ENCODE peak calls at places on chromosomes 2 and 18, in eight cellular contexts. D is uterus, M is PC-9, J is neural progenitor cell, L is GM23338, V is astrocyte, R is SJSA1, X is ovary. Q is an unnamed sample. For H3K4me1 and H3K27me3, the result is how much of the 10 kb centered on the place peaks cover.

GRCh38 chr18:71431171-71431570 is 1113.0 kb downstream of the CBLN2 start:
- DNase-seq in D (no peak), M (no peak), J (no peak), L (no peak), V (no peak), R (no peak), X (no peak), Q (no peak)

GRCh38 chr2:101007415-101008345 is 5.6 kb downstream of the RPL31 start:
- DNase-seq in D (no peak), M (no peak), J (no peak), L (peak), V (no peak), R (no peak), X (no peak), Q (no peak)

GRCh38 chr18:31819106-31819924 is 58.6 kb upstream of the SLC25A52 start:
- DNase-seq in D (no peak), M (peak), J (peak), L (peak), V (peak), R (no peak), X (no peak), Q (no peak)

GRCh38 chr2:58215429-58215828 is 25.7 kb downstream of the FANCL start:
- DNase-seq in D (no peak), M (no peak), J (no peak), L (no peak), V (peak), R (no peak), X (no peak), Q (no peak)

GRCh38 chr2:120758181-120759048 is 22.7 kb downstream of the GLI2 start:
- DNase-seq in D (peak), M (no peak), J (peak), L (peak), V (peak), R (no peak), X (peak), Q (peak)

GRCh38 chr2:111689899-111690298 is 194.1 kb downstream of the ANAPC1 start:
- DNase-seq in D (no peak), M (no peak), J (no peak), L (no peak), V (no peak), R (no peak), X (no peak), Q (no peak)

GRCh38 chr2:204662956-204663355 is 117.7 kb downstream of the PARD3B start:
- DNase-seq in D (no peak), M (no peak), J (no peak), L (no peak), V (no peak), R (no peak), X (no peak), Q (no peak)

GRCh38 chr18:62987035-62987830 is 271.9 kb downstream of the PHLPP1 start:
- DNase-seq in D (no peak), M (no peak), J (no peak), L (no peak), V (no peak), R (no peak), X (no peak), Q (no peak)

GRCh38 chr18:39667905-39668304 is 2102.3 kb upstream of the CELF4 start:
- DNase-seq in D (no peak), M (no peak), J (no peak), L (no peak), V (no peak), R (no peak), X (no peak), Q (no peak)

GRCh38 chr2:38794235-38794946 is 16.4 kb downstream of the GEMIN6 start:
- DNase-seq in D (no peak), M (no peak), J (no peak), L (no peak), V (no peak), R (no peak), X (no peak), Q (no peak)

GRCh38 chr2:406876-407275 is 119.0 kb upstream of the ALKAL2 start:
- DNase-seq in D (no peak), M (no peak), J (no peak), L (no peak), V (no peak), R (no peak), X (no peak), Q (no peak)

GRCh38 chr2:119315241-119315925 is 51.3 kb downstream of the C2orf76 start:
- DNase-seq in D (no peak), M (peak), J (no peak), L (no peak), V (no peak), R (no peak), X (no peak), Q (peak)

GRCh38 chr2:72859831-72860262 is 27.4 kb upstream of the SPR start:
- DNase-seq in D (peak), M (peak), J (peak), L (peak), V (peak), R (peak), X (peak), Q (peak)

GRCh38 chr18:47247036-47247832 is 4.2 kb downstream of the SKOR2 start:
- DNase-seq in D (no peak), M (no peak), J (peak), L (peak), V (no peak), R (no peak), X (no peak), Q (no peak)

GRCh38 chr2:212709287-212709686 is 170.7 kb upstream of the ERBB4 start:
- DNase-seq in D (no peak), M (no peak), J (peak), L (no peak), V (peak), R (no peak), X (no peak), Q (no peak)

GRCh38 chr18:50441518-50441917 is 66.7 kb downstream of the SKA1 start:
- DNase-seq in D (no peak), M (no peak), J (peak), L (peak), V (peak), R (no peak), X (no peak), Q (no peak)

GRCh38 chr2:24048662-24049484 is 668 bp upstream of the FKBP1B start:
- DNase-seq in D (no peak), M (no peak), J (peak), L (peak), V (no peak), R (no peak), X (no peak), Q (no peak)

DNA sequence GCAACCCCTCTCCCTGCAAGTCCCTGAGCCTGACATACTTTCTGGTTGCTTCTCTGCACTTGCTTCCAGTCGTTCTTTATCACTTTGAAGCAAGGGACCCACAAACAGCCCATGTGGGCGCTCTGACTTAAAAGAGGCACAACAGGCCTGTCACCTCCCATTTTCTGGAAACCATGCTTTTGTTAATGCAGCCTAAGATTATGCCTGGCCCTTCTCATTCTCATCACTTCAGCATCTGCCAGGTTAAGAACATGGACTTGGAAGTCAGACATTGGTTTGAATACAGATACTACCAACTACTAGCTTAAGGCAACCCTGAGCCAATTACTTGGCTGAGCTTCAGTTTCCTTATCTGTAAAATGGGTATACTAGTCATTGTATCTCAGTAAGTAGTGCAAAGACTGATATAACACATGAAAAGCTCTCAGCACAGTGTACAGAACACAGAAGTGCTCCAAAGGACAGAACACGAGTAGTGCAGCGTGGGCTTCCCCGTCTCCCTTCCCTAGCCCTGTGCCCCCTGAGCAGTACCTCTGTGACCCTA is 141.4 kb downstream of the TNS1 start:
- DNase-seq in D (no peak), M (no peak), J (no peak), L (no peak), V (no peak), R (no peak), X (no peak), Q (no peak)
- H3K4me1 ChIP-seq in D (under half), M (under half), J (under half), L (under half), V (under half), R (under half), X (under half), Q (under half)

GRCh38 chr18:904135-905090 is at the start of gene ADCYAP1:
- DNase-seq in D (no peak), M (no peak), J (peak), L (peak), V (no peak), R (no peak), X (no peak), Q (no peak)

GRCh38 chr18:905948-906415 is 1.3 kb downstream of the ADCYAP1 start:
- DNase-seq in D (no peak), M (no peak), J (peak), L (peak), V (no peak), R (no peak), X (no peak), Q (no peak)

GRCh38 chr18:906416-907170 is 1.9 kb downstream of the ADCYAP1 start:
- DNase-seq in D (no peak), M (no peak), J (peak), L (peak), V (no peak), R (no peak), X (no peak), Q (no peak)

GRCh38 chr18:903703-904102 is 968 bp upstream of the ADCYAP1 start:
- DNase-seq in D (no peak), M (no peak), J (peak), L (peak), V (peak), R (no peak), X (peak), Q (peak)

DNA sequence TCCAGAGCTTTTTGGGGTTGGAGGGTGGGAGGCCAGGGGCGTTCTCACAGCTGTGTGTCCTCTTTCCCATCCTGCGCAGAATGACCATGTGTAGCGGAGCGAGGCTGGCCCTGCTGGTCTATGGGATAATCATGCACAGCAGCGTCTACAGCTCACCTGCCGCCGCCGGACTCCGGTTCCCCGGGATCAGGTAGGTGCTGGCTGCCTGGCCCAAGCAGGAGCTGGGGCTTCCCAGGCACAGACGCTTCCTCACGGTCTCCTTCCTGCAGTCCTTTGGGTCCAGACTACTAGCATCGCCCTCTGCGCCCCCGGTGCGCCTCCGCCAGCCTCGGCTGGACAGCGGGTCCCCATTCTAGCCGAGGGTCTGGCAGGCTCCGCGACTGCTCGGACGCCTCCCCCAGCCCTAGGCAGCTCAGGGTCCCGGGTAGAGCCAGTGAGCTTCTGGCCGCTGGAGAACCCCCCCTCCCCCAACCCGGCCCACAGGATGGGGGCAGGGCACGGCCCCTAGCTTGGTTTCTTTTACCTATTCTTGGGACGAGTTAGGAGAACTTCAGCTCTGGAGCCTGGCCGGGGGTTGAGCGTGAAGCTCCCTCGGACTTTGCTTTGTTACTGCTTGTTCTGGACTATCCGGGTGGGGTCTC is 756 bp downstream of the ADCYAP1 start:
- DNase-seq in D (no peak), M (no peak), J (peak), L (peak), V (no peak), R (no peak), X (no peak), Q (no peak)
- H3K27me3 ChIP-seq in D (under half), M (under half), J (half or more), L (half or more), V (half or more), R (half or more), X (under half), Q (under half)

GRCh38 chr2:74002515-74003391 is 18.0 kb downstream of the TET3 start:
- DNase-seq in D (peak), M (no peak), J (peak), L (peak), V (peak), R (peak), X (peak), Q (peak)
- H3K4me1 ChIP-seq in D (under half), M (under half), J (under half), L (half or more), V (under half), R (under half), X (under half), Q (under half)

DNA sequence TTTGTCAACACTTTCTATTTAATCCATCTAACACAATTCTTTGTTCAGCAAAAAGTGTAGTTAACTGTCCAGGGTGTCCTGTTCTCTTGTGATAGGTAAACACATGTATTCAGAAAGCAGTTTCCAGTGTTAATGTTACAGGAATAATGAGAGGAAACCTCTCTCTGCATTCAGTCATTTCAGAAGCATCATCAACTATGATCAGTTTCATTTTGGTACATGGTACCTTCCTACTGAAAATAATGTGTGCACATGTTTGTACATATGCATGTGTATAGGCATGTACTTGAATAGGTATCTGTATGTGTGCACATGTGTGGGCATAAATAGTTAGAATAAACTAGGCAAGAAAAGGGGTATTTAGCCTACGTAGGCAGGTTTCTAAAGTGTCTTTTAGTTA is 16.6 kb downstream of the EFEMP1 start:
- DNase-seq in D (no peak), M (no peak), J (no peak), L (no peak), V (no peak), R (no peak), X (no peak), Q (no peak)
- H3K27me3 ChIP-seq in D (under half), M (under half), J (under half), L (under half), V (under half), R (under half), X (under half), Q (under half)